ENCODE peak calls at places on chromosome 10, in eight cellular contexts. P is osteocyte; J is stimulated activated CD4-positive, alpha-beta T cell treated with anti-CD3 and anti-CD28 coated beads, Interleukin-1b, Interleukin-23, amount 100 ng/mL, for 1 hour; U is hippocampal formation; M is activated T-cell treated with anti-CD3 and anti-CD28 coated beads for 24 hours; A is H4; Y is HS-27A; O is sciatic nerve. S is an unnamed sample.

GRCh38 chr10:110706690-110707098 is 62.6 kb downstream of the RBM20 start:
- DNase-seq in U (no peak), M (no peak), J (no peak), Y (peak), A (peak), P (no peak), O (no peak), S (peak)

GRCh38 chr10:124347956-124348355 is 70.8 kb downstream of the OAT start:
- DNase-seq in U (no peak), A (no peak), P (no peak), Y (no peak), J (no peak), O (no peak), M (no peak), S (no peak)

GRCh38 chr10:55410415-55410885 is 609.4 kb upstream of the PCDH15 start:
- DNase-seq in A (peak), U (peak), J (no peak), Y (no peak), P (no peak), M (no peak), O (peak), S (peak)

GRCh38 chr10:78438907-78439809 is 405.5 kb downstream of the RPS24 start:
- DNase-seq in P (no peak), Y (no peak), O (peak), J (no peak), M (no peak), U (no peak), A (no peak), S (no peak)

GRCh38 chr10:97361050-97361901 is 26.7 kb upstream of the FRAT2 start:
- DNase-seq in M (no peak), Y (no peak), A (no peak), P (no peak), U (no peak), O (no peak), J (no peak), S (no peak)

GRCh38 chr10:111344804-111345203 is 268.0 kb downstream of the ADRA2A start:
- DNase-seq in M (no peak), A (no peak), Y (no peak), U (no peak), P (no peak), J (no peak), O (no peak), S (no peak)

GRCh38 chr10:79155301-79156081 is 86.7 kb downstream of the ZMIZ1 start:
- DNase-seq in P (no peak), U (no peak), Y (no peak), M (no peak), O (no peak), A (no peak), J (no peak), S (no peak)

GRCh38 chr10:114347191-114347739 is 57.0 kb downstream of the AFAP1L2 start:
- DNase-seq in M (no peak), J (no peak), O (no peak), Y (no peak), P (no peak), U (no peak), A (no peak), S (no peak)

GRCh38 chr10:130018253-130018652 is 54.2 kb upstream of the EBF3 start:
- DNase-seq in M (no peak), J (no peak), A (peak), U (no peak), Y (no peak), P (no peak), O (no peak), S (no peak)

GRCh38 chr10:31897506-31897905 is 31.1 kb downstream of the ARHGAP12 start:
- DNase-seq in Y (no peak), O (no peak), J (no peak), A (no peak), M (no peak), U (no peak), P (no peak), S (no peak)

GRCh38 chr10:132789659-132790148 is 3.8 kb upstream of the NKX6-2 start:
- DNase-seq in Y (no peak), A (no peak), M (no peak), J (no peak), O (no peak), P (no peak), U (no peak), S (no peak)

GRCh38 chr10:99975106-99975829 is 34.5 kb downstream of the DNMBP start:
- DNase-seq in J (no peak), M (no peak), O (no peak), P (no peak), U (no peak), Y (no peak), A (no peak), S (no peak)

GRCh38 chr10:26887611-26888215 is 27.0 kb upstream of the ABI1 start:
- DNase-seq in O (no peak), Y (no peak), P (no peak), M (no peak), U (no peak), A (no peak), J (no peak), S (no peak)

GRCh38 chr10:132911712-132912097 is 30.7 kb downstream of the CFAP46 start:
- DNase-seq in M (no peak), O (peak), P (no peak), A (no peak), U (no peak), J (no peak), Y (no peak), S (no peak)

GRCh38 chr10:62492012-62492869 is 118.1 kb downstream of the ZNF365 start:
- DNase-seq in Y (no peak), O (no peak), U (no peak), M (no peak), P (no peak), J (no peak), A (peak), S (no peak)

GRCh38 chr10:3172081-3172445 is 519 bp downstream of the PITRM1 start:
- DNase-seq in P (no peak), A (no peak), U (no peak), O (no peak), J (peak), Y (no peak), M (no peak), S (no peak)

GRCh38 chr10:69801094-69801433 is 642 bp upstream of the COL13A1 start:
- DNase-seq in O (peak), A (peak), U (no peak), Y (no peak), M (peak), P (no peak), J (peak), S (peak)

GRCh38 chr10:3829193-3830050 is 44.4 kb upstream of the KLF6 start:
- DNase-seq in M (no peak), O (no peak), P (no peak), J (no peak), Y (no peak), A (no peak), U (no peak), S (no peak)

GRCh38 chr10:15140640-15141039 is 27.9 kb downstream of the NMT2 start:
- DNase-seq in P (no peak), Y (no peak), A (no peak), U (peak), J (no peak), M (no peak), O (no peak), S (no peak)